ENCODE peak calls at places on chromosomes 6 and 20, in six cellular contexts. One of them, this sample, is unnamed.

GRCh38 chr6:101296184-101296583 is 97.3 kb upstream of the GRIK2 start:
- DNase-seq in astrocyte of the spinal cord: peak
- DNase-seq in NCI-H2081 treated with DMSO at 0.1 percent for 48 hours: no peak
- DNase-seq in endodermal cell: no peak
- DNase-seq in fibroblast of lung: peak
- DNase-seq in lung: no peak
- DNase-seq in this sample: no peak

GRCh38 chr6:111552241-111552744 is 53.4 kb downstream of the TRAF3IP2 start:
- DNase-seq in NCI-H2081 treated with DMSO at 0.1 percent for 48 hours: peak
- DNase-seq in astrocyte of the spinal cord: peak
- DNase-seq in fibroblast of lung: peak
- DNase-seq in endodermal cell: peak
- DNase-seq in lung: peak
- DNase-seq in this sample: peak

GRCh38 chr20:5495026-5495425 is 178.3 kb upstream of the PROKR2 start:
- DNase-seq in fibroblast of lung: no peak
- DNase-seq in astrocyte of the spinal cord: no peak
- DNase-seq in endodermal cell: no peak
- DNase-seq in lung: no peak
- DNase-seq in NCI-H2081 treated with DMSO at 0.1 percent for 48 hours: no peak
- DNase-seq in this sample: no peak

GRCh38 chr20:46051556-46052323 is 22.7 kb downstream of the SLC12A5 start:
- DNase-seq in lung: no peak
- DNase-seq in astrocyte of the spinal cord: no peak
- DNase-seq in fibroblast of lung: no peak
- DNase-seq in NCI-H2081 treated with DMSO at 0.1 percent for 48 hours: peak
- DNase-seq in endodermal cell: no peak
- DNase-seq in this sample: no peak

GRCh38 chr20:916125-916799 is at the start of gene ANGPT4:
- DNase-seq in lung: no peak
- DNase-seq in NCI-H2081 treated with DMSO at 0.1 percent for 48 hours: no peak
- DNase-seq in fibroblast of lung: no peak
- DNase-seq in astrocyte of the spinal cord: no peak
- DNase-seq in endodermal cell: peak
- DNase-seq in this sample: no peak

GRCh38 chr6:159716247-159717086 is 10.8 kb upstream of the WTAP start:
- DNase-seq in astrocyte of the spinal cord: peak
- DNase-seq in endodermal cell: no peak
- DNase-seq in lung: no peak
- DNase-seq in fibroblast of lung: peak
- DNase-seq in NCI-H2081 treated with DMSO at 0.1 percent for 48 hours: no peak
- DNase-seq in this sample: peak

GRCh38 chr6:47278545-47278944 is 31.2 kb downstream of the TNFRSF21 start:
- DNase-seq in astrocyte of the spinal cord: peak
- DNase-seq in endodermal cell: peak
- DNase-seq in fibroblast of lung: peak
- DNase-seq in lung: no peak
- DNase-seq in NCI-H2081 treated with DMSO at 0.1 percent for 48 hours: no peak
- DNase-seq in this sample: peak

GRCh38 chr6:170088349-170088951 is 202.4 kb downstream of the DLL1 start:
- DNase-seq in NCI-H2081 treated with DMSO at 0.1 percent for 48 hours: no peak
- DNase-seq in endodermal cell: peak
- DNase-seq in fibroblast of lung: no peak
- DNase-seq in astrocyte of the spinal cord: no peak
- DNase-seq in lung: no peak
- DNase-seq in this sample: no peak

GRCh38 chr6:2103644-2104523 is 141.5 kb downstream of the GMDS start:
- DNase-seq in fibroblast of lung: peak
- DNase-seq in NCI-H2081 treated with DMSO at 0.1 percent for 48 hours: peak
- DNase-seq in endodermal cell: no peak
- DNase-seq in lung: no peak
- DNase-seq in astrocyte of the spinal cord: peak
- DNase-seq in this sample: no peak

GRCh38 chr6:11999245-11999644 is 12.9 kb upstream of the HIVEP1 start:
- DNase-seq in lung: no peak
- DNase-seq in astrocyte of the spinal cord: no peak
- DNase-seq in NCI-H2081 treated with DMSO at 0.1 percent for 48 hours: no peak
- DNase-seq in endodermal cell: no peak
- DNase-seq in fibroblast of lung: peak
- DNase-seq in this sample: no peak

GRCh38 chr6:154962751-154963150 is 32.4 kb upstream of the TIAM2 start:
- DNase-seq in endodermal cell: no peak
- DNase-seq in fibroblast of lung: peak
- DNase-seq in NCI-H2081 treated with DMSO at 0.1 percent for 48 hours: no peak
- DNase-seq in lung: no peak
- DNase-seq in astrocyte of the spinal cord: peak
- DNase-seq in this sample: peak

GRCh38 chr6:45616209-45616608 is 238.5 kb upstream of the SUPT3H start:
- DNase-seq in endodermal cell: no peak
- DNase-seq in lung: no peak
- DNase-seq in NCI-H2081 treated with DMSO at 0.1 percent for 48 hours: no peak
- DNase-seq in fibroblast of lung: no peak
- DNase-seq in astrocyte of the spinal cord: no peak
- DNase-seq in this sample: no peak

GRCh38 chr6:96186516-96187195 is 170.9 kb downstream of the FUT9 start:
- DNase-seq in astrocyte of the spinal cord: no peak
- DNase-seq in fibroblast of lung: no peak
- DNase-seq in lung: no peak
- DNase-seq in endodermal cell: no peak
- DNase-seq in NCI-H2081 treated with DMSO at 0.1 percent for 48 hours: no peak
- DNase-seq in this sample: no peak

GRCh38 chr6:64249129-64249528 is 613.5 kb downstream of the PHF3 start:
- DNase-seq in NCI-H2081 treated with DMSO at 0.1 percent for 48 hours: no peak
- DNase-seq in endodermal cell: no peak
- DNase-seq in fibroblast of lung: peak
- DNase-seq in astrocyte of the spinal cord: peak
- DNase-seq in lung: no peak
- DNase-seq in this sample: no peak

GRCh38 chr6:11766589-11767450 is 11.8 kb downstream of the ADTRP start:
- DNase-seq in fibroblast of lung: peak
- DNase-seq in endodermal cell: no peak
- DNase-seq in lung: no peak
- DNase-seq in NCI-H2081 treated with DMSO at 0.1 percent for 48 hours: no peak
- DNase-seq in astrocyte of the spinal cord: peak
- DNase-seq in this sample: peak

GRCh38 chr6:89518352-89519055 is 85.6 kb downstream of the ANKRD6 start:
- DNase-seq in lung: no peak
- DNase-seq in astrocyte of the spinal cord: no peak
- DNase-seq in NCI-H2081 treated with DMSO at 0.1 percent for 48 hours: no peak
- DNase-seq in fibroblast of lung: no peak
- DNase-seq in endodermal cell: no peak
- DNase-seq in this sample: no peak

GRCh38 chr6:125950293-125950692 is 6.3 kb upstream of the HINT3 start:
- DNase-seq in fibroblast of lung: peak
- DNase-seq in astrocyte of the spinal cord: no peak
- DNase-seq in endodermal cell: peak
- DNase-seq in NCI-H2081 treated with DMSO at 0.1 percent for 48 hours: no peak
- DNase-seq in lung: no peak
- DNase-seq in this sample: no peak

GRCh38 chr20:53069121-53069520 is 97.0 kb downstream of the TSHZ2 start:
- DNase-seq in lung: no peak
- DNase-seq in NCI-H2081 treated with DMSO at 0.1 percent for 48 hours: no peak
- DNase-seq in endodermal cell: no peak
- DNase-seq in fibroblast of lung: no peak
- DNase-seq in astrocyte of the spinal cord: no peak
- DNase-seq in this sample: no peak

GRCh38 chr20:35776513-35777101 is 4.8 kb downstream of the PHF20 start:
- DNase-seq in endodermal cell: no peak
- DNase-seq in astrocyte of the spinal cord: peak
- DNase-seq in NCI-H2081 treated with DMSO at 0.1 percent for 48 hours: no peak
- DNase-seq in lung: no peak
- DNase-seq in fibroblast of lung: peak
- DNase-seq in this sample: no peak

GRCh38 chr6:32839356-32839755 is 817 bp upstream of the TAP2 start:
- DNase-seq in endodermal cell: no peak
- DNase-seq in NCI-H2081 treated with DMSO at 0.1 percent for 48 hours: no peak
- DNase-seq in astrocyte of the spinal cord: no peak
- DNase-seq in lung: no peak
- DNase-seq in fibroblast of lung: no peak
- DNase-seq in this sample: no peak

GRCh38 chr6:37280162-37280895 is 22.4 kb upstream of the TMEM217 start:
- DNase-seq in fibroblast of lung: no peak
- DNase-seq in NCI-H2081 treated with DMSO at 0.1 percent for 48 hours: no peak
- DNase-seq in endodermal cell: no peak
- DNase-seq in lung: no peak
- DNase-seq in astrocyte of the spinal cord: no peak
- DNase-seq in this sample: no peak

GRCh38 chr20:39706089-39706721 is 744.1 kb downstream of the DHX35 start:
- DNase-seq in lung: no peak
- DNase-seq in fibroblast of lung: no peak
- DNase-seq in astrocyte of the spinal cord: peak
- DNase-seq in NCI-H2081 treated with DMSO at 0.1 percent for 48 hours: no peak
- DNase-seq in endodermal cell: no peak
- DNase-seq in this sample: no peak

GRCh38 chr20:18164356-18164755 is 26.7 kb downstream of the KAT14 start:
- DNase-seq in fibroblast of lung: no peak
- DNase-seq in lung: no peak
- DNase-seq in astrocyte of the spinal cord: peak
- DNase-seq in endodermal cell: no peak
- DNase-seq in NCI-H2081 treated with DMSO at 0.1 percent for 48 hours: no peak
- DNase-seq in this sample: no peak

This sample was measured in AG09319.